ENCODE peak calls at places on chromosomes 13 and 19, in eight cellular contexts. One of them, this sample, is unnamed.

GRCh38 chr13:110126391-110126961 is 180.5 kb downstream of the COL4A1 start:
- DNase-seq in stromal cell of bone marrow: peak
- DNase-seq in Kasumi-1: no peak
- DNase-seq in HT1080: peak
- DNase-seq in mesenchymal stem cell: peak
- DNase-seq in CD4-positive, alpha-beta T cell: no peak
- DNase-seq in prostate gland: peak
- DNase-seq in NCI-H774: peak
- DNase-seq in this sample: no peak

GRCh38 chr19:1171755-1172352 is 2.2 kb downstream of the SBNO2 start:
- DNase-seq in stromal cell of bone marrow: no peak
- DNase-seq in Kasumi-1: no peak
- DNase-seq in HT1080: no peak
- DNase-seq in mesenchymal stem cell: no peak
- DNase-seq in CD4-positive, alpha-beta T cell: no peak
- DNase-seq in prostate gland: no peak
- DNase-seq in NCI-H774: no peak
- DNase-seq in this sample: no peak

GRCh38 chr19:24033962-24034342 is 53.0 kb upstream of the ZNF254 start:
- DNase-seq in stromal cell of bone marrow: peak
- DNase-seq in Kasumi-1: peak
- DNase-seq in HT1080: peak
- DNase-seq in mesenchymal stem cell: peak
- DNase-seq in CD4-positive, alpha-beta T cell: peak
- DNase-seq in prostate gland: peak
- DNase-seq in NCI-H774: no peak
- DNase-seq in this sample: no peak

GRCh38 chr19:10815969-10816635 is 19.9 kb downstream of the TMED1 start:
- DNase-seq in stromal cell of bone marrow: peak
- DNase-seq in Kasumi-1: no peak
- DNase-seq in HT1080: no peak
- DNase-seq in mesenchymal stem cell: no peak
- DNase-seq in CD4-positive, alpha-beta T cell: no peak
- DNase-seq in prostate gland: no peak
- DNase-seq in NCI-H774: no peak
- DNase-seq in this sample: no peak

GRCh38 chr13:47337781-47338507 is 441.1 kb upstream of the HTR2A start:
- DNase-seq in stromal cell of bone marrow: peak
- DNase-seq in Kasumi-1: no peak
- DNase-seq in HT1080: peak
- DNase-seq in mesenchymal stem cell: peak
- DNase-seq in CD4-positive, alpha-beta T cell: no peak
- DNase-seq in prostate gland: no peak
- DNase-seq in NCI-H774: no peak
- DNase-seq in this sample: no peak

GRCh38 chr19:41325947-41326706 is 16.2 kb downstream of the CCDC97 start:
- DNase-seq in stromal cell of bone marrow: no peak
- DNase-seq in Kasumi-1: no peak
- DNase-seq in HT1080: peak
- DNase-seq in mesenchymal stem cell: peak
- DNase-seq in CD4-positive, alpha-beta T cell: no peak
- DNase-seq in prostate gland: no peak
- DNase-seq in NCI-H774: no peak
- DNase-seq in this sample: no peak

GRCh38 chr13:92303428-92303827 is 905.0 kb downstream of the GPC5 start:
- DNase-seq in stromal cell of bone marrow: no peak
- DNase-seq in Kasumi-1: no peak
- DNase-seq in HT1080: no peak
- DNase-seq in mesenchymal stem cell: peak
- DNase-seq in CD4-positive, alpha-beta T cell: no peak
- DNase-seq in prostate gland: no peak
- DNase-seq in NCI-H774: no peak
- DNase-seq in this sample: no peak

GRCh38 chr19:4278010-4278409 is 1.1 kb upstream of the SHD start:
- DNase-seq in stromal cell of bone marrow: no peak
- DNase-seq in Kasumi-1: no peak
- DNase-seq in HT1080: no peak
- DNase-seq in mesenchymal stem cell: no peak
- DNase-seq in CD4-positive, alpha-beta T cell: no peak
- DNase-seq in prostate gland: no peak
- DNase-seq in NCI-H774: no peak
- DNase-seq in this sample: no peak

GRCh38 chr19:48618278-48618915 is 581 bp downstream of the RPL18 start:
- DNase-seq in stromal cell of bone marrow: no peak
- DNase-seq in Kasumi-1: no peak
- DNase-seq in HT1080: no peak
- DNase-seq in mesenchymal stem cell: no peak
- DNase-seq in CD4-positive, alpha-beta T cell: no peak
- DNase-seq in prostate gland: no peak
- DNase-seq in NCI-H774: no peak
- DNase-seq in this sample: no peak

GRCh38 chr19:16062789-16063188 is 13.5 kb upstream of the TPM4 start:
- DNase-seq in stromal cell of bone marrow: no peak
- DNase-seq in Kasumi-1: peak
- DNase-seq in HT1080: no peak
- DNase-seq in mesenchymal stem cell: peak
- DNase-seq in CD4-positive, alpha-beta T cell: peak
- DNase-seq in prostate gland: no peak
- DNase-seq in NCI-H774: no peak
- DNase-seq in this sample: peak

GRCh38 chr13:89982406-89983085 is 1364.9 kb upstream of the MIR17HG start:
- DNase-seq in stromal cell of bone marrow: no peak
- DNase-seq in Kasumi-1: no peak
- DNase-seq in HT1080: no peak
- DNase-seq in mesenchymal stem cell: peak
- DNase-seq in CD4-positive, alpha-beta T cell: no peak
- DNase-seq in prostate gland: no peak
- DNase-seq in NCI-H774: no peak
- DNase-seq in this sample: no peak

GRCh38 chr19:35871611-35872010 is 3.2 kb downstream of the APLP1 start:
- DNase-seq in stromal cell of bone marrow: no peak
- DNase-seq in Kasumi-1: no peak
- DNase-seq in HT1080: no peak
- DNase-seq in mesenchymal stem cell: no peak
- DNase-seq in CD4-positive, alpha-beta T cell: no peak
- DNase-seq in prostate gland: no peak
- DNase-seq in NCI-H774: no peak
- DNase-seq in this sample: no peak

GRCh38 chr19:49256691-49257090 is 68.3 kb downstream of the SLC6A16 start:
- DNase-seq in stromal cell of bone marrow: no peak
- DNase-seq in Kasumi-1: no peak
- DNase-seq in HT1080: no peak
- DNase-seq in mesenchymal stem cell: no peak
- DNase-seq in CD4-positive, alpha-beta T cell: no peak
- DNase-seq in prostate gland: no peak
- DNase-seq in NCI-H774: no peak
- DNase-seq in this sample: no peak